ENCODE peak calls at places on chromosomes 6 and 20, in seven cellular contexts. P, R, H, A, Q, E and G are unnamed samples.

GRCh38 chr6:15389079-15389758 is 143.3 kb downstream of the JARID2 start:
- DNase-seq in P (no peak), R (no peak), H (no peak), A (peak), Q (peak), E (no peak), G (no peak)

GRCh38 chr6:29797966-29798365 is 29.7 kb upstream of the HLA-G start:
- DNase-seq in P (no peak), R (no peak), H (no peak), A (no peak), Q (no peak), E (no peak), G (no peak)

GRCh38 chr6:122580731-122581130 is 29.5 kb upstream of the PKIB start:
- DNase-seq in P (no peak), R (no peak), H (no peak), A (no peak), Q (no peak), E (peak), G (no peak)

GRCh38 chr6:20936949-20937348 is 402.7 kb downstream of the CDKAL1 start:
- DNase-seq in P (no peak), R (no peak), H (no peak), A (no peak), Q (no peak), E (no peak), G (no peak)

GRCh38 chr6:27601668-27602254 is 128.9 kb upstream of the ZNF184 start:
- DNase-seq in P (no peak), R (no peak), H (no peak), A (no peak), Q (no peak), E (no peak), G (no peak)

GRCh38 chr6:99613705-99614429 is 7.2 kb downstream of the PRDM13 start:
- DNase-seq in P (no peak), R (no peak), H (peak), A (no peak), Q (no peak), E (no peak), G (no peak)

GRCh38 chr6:157595768-157596167 is 214.8 kb downstream of the ZDHHC14 start:
- DNase-seq in P (no peak), R (no peak), H (no peak), A (no peak), Q (no peak), E (no peak), G (no peak)

GRCh38 chr20:54526801-54527200 is 51.4 kb downstream of the DOK5 start:
- DNase-seq in P (no peak), R (no peak), H (no peak), A (no peak), Q (no peak), E (no peak), G (no peak)

GRCh38 chr6:12522347-12522746 is 194.2 kb upstream of the PHACTR1 start:
- DNase-seq in P (no peak), R (no peak), H (no peak), A (no peak), Q (no peak), E (peak), G (no peak)

GRCh38 chr20:32762754-32763201 is 593 bp downstream of the DNMT3B start:
- DNase-seq in P (no peak), R (no peak), H (no peak), A (no peak), Q (no peak), E (no peak), G (no peak)

GRCh38 chr6:137304020-137304780 is 85.0 kb upstream of the IFNGR1 start:
- DNase-seq in P (no peak), R (no peak), H (no peak), A (no peak), Q (no peak), E (no peak), G (no peak)

GRCh38 chr6:123042412-123042811 is 46.4 kb downstream of the CLVS2 start:
- DNase-seq in P (no peak), R (no peak), H (no peak), A (no peak), Q (no peak), E (no peak), G (no peak)

GRCh38 chr20:37544386-37544785 is 16.7 kb upstream of the BLCAP start:
- DNase-seq in P (peak), R (no peak), H (no peak), A (no peak), Q (peak), E (no peak), G (no peak)

GRCh38 chr20:13984211-13984610 is 6.2 kb downstream of the SEL1L2 start:
- DNase-seq in P (no peak), R (no peak), H (no peak), A (no peak), Q (no peak), E (no peak), G (no peak)

GRCh38 chr20:22579119-22579427 is 5.3 kb downstream of the FOXA2 start:
- DNase-seq in P (no peak), R (no peak), H (no peak), A (no peak), Q (no peak), E (no peak), G (no peak)

GRCh38 chr6:158769696-158770446 is 49.3 kb downstream of the EZR start:
- DNase-seq in P (no peak), R (no peak), H (no peak), A (peak), Q (no peak), E (peak), G (peak)

GRCh38 chr6:25172819-25173218 is 106.4 kb upstream of the CARMIL1 start:
- DNase-seq in P (no peak), R (no peak), H (no peak), A (no peak), Q (no peak), E (peak), G (no peak)

GRCh38 chr6:157144861-157145260 is 178.5 kb downstream of the TMEM242 start:
- DNase-seq in P (no peak), R (no peak), H (no peak), A (no peak), Q (no peak), E (no peak), G (no peak)

GRCh38 chr20:57412347-57413029 is 21.3 kb downstream of the RBM38 start:
- DNase-seq in P (no peak), R (no peak), H (peak), A (no peak), Q (no peak), E (no peak), G (no peak)

GRCh38 chr6:32369678-32370077 is 2.0 kb downstream of the TSBP1 start:
- DNase-seq in P (no peak), R (no peak), H (no peak), A (no peak), Q (no peak), E (peak), G (no peak)

GRCh38 chr20:31710423-31711250 is 12.0 kb downstream of the BCL2L1 start:
- DNase-seq in P (peak), R (no peak), H (no peak), A (no peak), Q (no peak), E (peak), G (peak)

GRCh38 chr6:10403385-10404106 is 11.3 kb downstream of the TFAP2A start:
- DNase-seq in P (no peak), R (no peak), H (no peak), A (no peak), Q (no peak), E (peak), G (no peak)

GRCh38 chr6:144957236-144957937 is 672.3 kb downstream of the UTRN start:
- DNase-seq in P (no peak), R (no peak), H (no peak), A (no peak), Q (no peak), E (peak), G (no peak)

GRCh38 chr6:127459231-127459641 is at the start of gene KIAA0408:
- DNase-seq in P (peak), R (no peak), H (no peak), A (peak), Q (no peak), E (peak), G (peak)

GRCh38 chr6:75183099-75183541 is 22.7 kb downstream of the COL12A1 start:
- DNase-seq in P (no peak), R (no peak), H (no peak), A (no peak), Q (no peak), E (peak), G (no peak)

GRCh38 chr6:17494177-17494576 is 100.8 kb downstream of the CAP2 start:
- DNase-seq in P (no peak), R (no peak), H (no peak), A (no peak), Q (no peak), E (peak), G (no peak)

GRCh38 chr6:111741177-111741952 is 131.9 kb downstream of the FYN start:
- DNase-seq in P (no peak), R (no peak), H (no peak), A (no peak), Q (no peak), E (no peak), G (no peak)

GRCh38 chr6:15682965-15683822 is 20.4 kb upstream of the DTNBP1 start:
- DNase-seq in P (no peak), R (no peak), H (no peak), A (no peak), Q (no peak), E (no peak), G (no peak)

GRCh38 chr20:57957397-57958049 is 247.7 kb upstream of the PMEPA1 start:
- DNase-seq in P (no peak), R (no peak), H (no peak), A (no peak), Q (no peak), E (peak), G (no peak)

GRCh38 chr6:18432180-18432579 is 45.0 kb downstream of the RNF144B start:
- DNase-seq in P (no peak), R (no peak), H (no peak), A (no peak), Q (no peak), E (peak), G (no peak)

GRCh38 chr20:62685781-62686555 is 22.7 kb upstream of the NTSR1 start:
- DNase-seq in P (peak), R (peak), H (no peak), A (no peak), Q (no peak), E (no peak), G (peak)

GRCh38 chr6:43723737-43724295 is 36.2 kb upstream of the MRPS18A start:
- DNase-seq in P (no peak), R (no peak), H (peak), A (peak), Q (peak), E (peak), G (peak)

GRCh38 chr6:163218361-163218894 is 196.1 kb upstream of the QKI start:
- DNase-seq in P (no peak), R (no peak), H (no peak), A (no peak), Q (no peak), E (no peak), G (no peak)

GRCh38 chr6:26318459-26319404 is 46.3 kb upstream of the BTN3A2 start:
- DNase-seq in P (no peak), R (no peak), H (no peak), A (no peak), Q (no peak), E (no peak), G (no peak)
- H3K4me3 ChIP-seq in P (no peak), R (no peak), H (no peak), A (no peak), Q (no peak), E (no peak), G (no peak)

GRCh38 chr6:36127462-36128016 is 2.8 kb upstream of the MAPK13 start:
- DNase-seq in P (peak), R (no peak), H (no peak), A (no peak), Q (peak), E (peak), G (no peak)

GRCh38 chr6:36128793-36129192 is 1.5 kb upstream of the MAPK13 start:
- DNase-seq in P (no peak), R (no peak), H (no peak), A (no peak), Q (no peak), E (no peak), G (no peak)

GRCh38 chr6:36126553-36127458 is 3.5 kb upstream of the MAPK13 start:
- DNase-seq in P (no peak), R (no peak), H (no peak), A (no peak), Q (peak), E (peak), G (no peak)

GRCh38 chr6:36126121-36126520 is 4.2 kb upstream of the MAPK13 start:
- DNase-seq in P (peak), R (no peak), H (no peak), A (no peak), Q (peak), E (no peak), G (no peak)

DNA sequence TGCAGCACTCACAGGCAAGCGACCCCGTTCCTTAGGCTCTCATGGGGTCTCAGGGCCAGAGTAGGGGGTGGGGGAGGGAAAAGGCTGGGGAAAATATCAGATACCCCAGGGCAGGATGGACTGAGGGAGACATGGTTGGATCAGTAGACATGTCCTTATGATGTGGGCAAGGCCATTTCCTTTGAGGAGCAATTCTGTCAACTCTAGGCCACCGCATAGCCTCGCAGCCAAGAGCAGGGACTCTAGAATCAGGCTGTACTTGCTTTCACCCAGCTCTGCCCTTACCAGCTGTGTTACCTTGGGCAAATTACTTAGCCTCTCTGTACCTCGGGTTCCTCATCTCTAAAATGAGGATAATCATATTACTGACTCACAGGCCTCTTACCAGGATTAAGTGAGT is 2.2 kb upstream of the MAPK13 start:
- DNase-seq in P (peak), R (no peak), H (no peak), A (no peak), Q (no peak), E (no peak), G (no peak)
- H3K27ac ChIP-seq in P (no peak), R (no peak), H (no peak), A (no peak), Q (no peak), E (peak), G (no peak)

GRCh38 chr6:90689172-90689571 is 102.3 kb upstream of the MAP3K7 start:
- DNase-seq in P (no peak), R (no peak), H (no peak), A (no peak), Q (no peak), E (no peak), G (no peak)

GRCh38 chr6:90687751-90688380 is 101.0 kb upstream of the MAP3K7 start:
- DNase-seq in P (no peak), R (no peak), H (no peak), A (no peak), Q (no peak), E (no peak), G (no peak)

GRCh38 chr6:90694802-90695201 is 107.9 kb upstream of the MAP3K7 start:
- DNase-seq in P (no peak), R (no peak), H (no peak), A (no peak), Q (no peak), E (no peak), G (no peak)

GRCh38 chr6:90695316-90695715 is 108.4 kb upstream of the MAP3K7 start:
- DNase-seq in P (no peak), R (no peak), H (no peak), A (no peak), Q (no peak), E (no peak), G (no peak)

DNA sequence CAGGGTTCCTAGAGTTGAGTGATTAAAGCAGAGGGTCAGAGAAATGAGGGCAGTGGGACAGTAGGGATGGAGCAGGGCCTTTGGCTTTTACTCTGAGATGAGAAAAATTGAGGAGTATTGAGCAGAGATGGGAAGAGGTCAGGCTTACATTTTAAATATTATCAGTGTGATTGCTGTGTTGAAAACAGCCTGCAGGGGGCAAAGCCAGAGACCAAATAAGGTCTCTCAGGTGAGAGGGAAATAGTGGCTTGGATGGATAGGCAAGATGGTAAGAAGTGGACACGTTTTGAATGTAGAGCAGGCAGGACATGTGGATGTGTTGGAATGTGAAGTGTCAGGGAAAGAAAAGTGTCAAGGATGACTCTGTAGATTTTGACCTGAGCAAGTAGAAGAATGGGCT is 105.0 kb upstream of the MAP3K7 start:
- DNase-seq in P (no peak), R (no peak), H (no peak), A (no peak), Q (no peak), E (no peak), G (no peak)
- TF ChIP-seq CTCF in P (no peak), R (no peak), H (no peak), A (no peak), Q (no peak), E (no peak), G (no peak)

GRCh38 chr6:37742401-37742760 is 44.7 kb upstream of the MDGA1 start:
- DNase-seq in P (no peak), R (no peak), H (no peak), A (no peak), Q (no peak), E (no peak), G (no peak)
- H3K4me3 ChIP-seq in P (no peak), R (no peak), H (no peak), A (no peak), Q (peak), E (no peak), G (no peak)

GRCh38 chr6:166956444-166957086 is at the start of gene RNASET2:
- DNase-seq in P (peak), R (peak), H (peak), A (peak), Q (peak), E (peak), G (peak)
- H3K27ac ChIP-seq in P (peak), R (peak), H (peak), A (peak), Q (peak), E (peak), G (peak)

GRCh38 chr20:23937303-23938117 is 51.1 kb downstream of the GGTLC1 start:
- DNase-seq in P (peak), R (peak), H (peak), A (peak), Q (peak), E (peak), G (peak)
- TF ChIP-seq CTCF in P (peak), R (peak), H (peak), A (peak), Q (peak), E (peak), G (peak)